ENCODE peak calls at places on chromosome 12, in five cellular contexts. W is GM03348; N is activated naive CD4-positive, alpha-beta T cell treated with Interleukin-2 at 50 U/mL for 16 hours; R is tibial nerve; M is stromal cell of bone marrow. U is an unnamed sample.

GRCh38 chr12:101501410-101502045 is 26.4 kb downstream of the SPIC start:
- DNase-seq in M (no peak), N (no peak), R (no peak), W (no peak), U (no peak)

GRCh38 chr12:86683568-86683991 is 427.4 kb upstream of the MGAT4C start:
- DNase-seq in N (no peak), R (no peak), W (peak), M (peak), U (no peak)

GRCh38 chr12:19244312-19244711 is 114.8 kb downstream of the PLEKHA5 start:
- DNase-seq in W (peak), N (no peak), R (no peak), M (peak), U (no peak)

GRCh38 chr12:26680724-26681455 is 152.1 kb downstream of the ITPR2 start:
- DNase-seq in N (no peak), R (no peak), W (peak), M (no peak), U (no peak)

GRCh38 chr12:113755098-113755497 is 211.0 kb downstream of the RBM19 start:
- DNase-seq in M (no peak), R (no peak), W (no peak), N (no peak), U (no peak)

GRCh38 chr12:67595365-67595764 is 53.2 kb upstream of the DYRK2 start:
- DNase-seq in N (no peak), W (no peak), M (no peak), R (no peak), U (no peak)

GRCh38 chr12:109999983-110000505 is 814 bp downstream of the ANKRD13A start:
- DNase-seq in R (no peak), M (no peak), N (peak), W (peak), U (no peak)

GRCh38 chr12:55624056-55624455 is 12.6 kb upstream of the OR10P1 start:
- DNase-seq in R (no peak), W (no peak), N (no peak), M (no peak), U (no peak)

GRCh38 chr12:101019193-101019592 is 190.8 kb downstream of the SLC5A8 start:
- DNase-seq in R (no peak), M (no peak), W (no peak), N (no peak), U (no peak)

GRCh38 chr12:24404086-24404815 is 454.8 kb upstream of the SOX5 start:
- DNase-seq in M (no peak), N (no peak), W (no peak), R (no peak), U (no peak)

GRCh38 chr12:92973614-92974013 is 44.5 kb upstream of the EEA1 start:
- DNase-seq in W (peak), N (no peak), R (no peak), M (peak), U (peak)

GRCh38 chr12:106300761-106301160 is 1.8 kb upstream of the TCP11L2 start:
- DNase-seq in R (no peak), M (no peak), N (no peak), W (no peak), U (no peak)

GRCh38 chr12:32501835-32502333 is 102.5 kb downstream of the FGD4 start:
- DNase-seq in R (peak), M (peak), W (peak), N (no peak), U (peak)

GRCh38 chr12:6399884-6400670 is 16.1 kb downstream of the LTBR start:
- DNase-seq in R (no peak), W (no peak), M (no peak), N (no peak), U (no peak)

GRCh38 chr12:33794954-33795353 is 227.3 kb upstream of the ALG10 start:
- DNase-seq in M (no peak), N (no peak), R (no peak), W (no peak), U (no peak)

GRCh38 chr12:4562034-4562657 is at the start of gene DYRK4:
- DNase-seq in R (peak), W (peak), M (peak), N (no peak), U (peak)

GRCh38 chr12:112905451-112906089 is 1.2 kb upstream of the OAS1 start:
- DNase-seq in W (no peak), M (no peak), R (no peak), N (no peak), U (no peak)

GRCh38 chr12:45732250-45732649 is 2.7 kb downstream of the ARID2 start:
- DNase-seq in M (no peak), R (no peak), W (no peak), N (no peak), U (no peak)

GRCh38 chr12:57890191-57891120 is 43.9 kb upstream of the CTDSP2 start:
- DNase-seq in N (no peak), W (peak), M (no peak), R (no peak), U (no peak)

GRCh38 chr12:76123301-76124212 is 39.1 kb upstream of the NAP1L1 start:
- DNase-seq in M (peak), N (no peak), R (no peak), W (peak), U (peak)

GRCh38 chr12:2152134-2152533 is 99.3 kb downstream of the CACNA1C start:
- DNase-seq in R (no peak), W (no peak), N (no peak), M (no peak), U (no peak)

GRCh38 chr12:131620520-131620919 is 90.4 kb upstream of the SFSWAP start:
- DNase-seq in M (no peak), R (no peak), N (no peak), W (no peak), U (no peak)

GRCh38 chr12:89059721-89060120 is 292.6 kb downstream of the DUSP6 start:
- DNase-seq in M (no peak), R (no peak), N (no peak), W (peak), U (no peak)

GRCh38 chr12:96141216-96141944 is 52.8 kb upstream of the ELK3 start:
- DNase-seq in W (peak), M (peak), R (no peak), N (no peak), U (peak)

GRCh38 chr12:74381968-74382367 is 155.7 kb upstream of the ATXN7L3B start:
- DNase-seq in W (no peak), M (no peak), N (no peak), R (no peak), U (no peak)

GRCh38 chr12:94553130-94553519 is 93.5 kb upstream of the CEP83 start:
- DNase-seq in W (peak), R (no peak), M (peak), N (no peak), U (peak)

GRCh38 chr12:105805730-105806390 is 332.9 kb downstream of the NUAK1 start:
- DNase-seq in N (no peak), W (no peak), R (no peak), M (no peak), U (no peak)

GRCh38 chr12:52971701-52972329 is 22.9 kb downstream of the KRT18 start:
- DNase-seq in W (peak), M (peak), N (no peak), R (no peak), U (peak)

GRCh38 chr12:74945771-74946198 is 263.9 kb downstream of the KCNC2 start:
- DNase-seq in N (no peak), M (no peak), R (no peak), W (no peak), U (no peak)